ENCODE peak calls at places on chromosomes 13 and 19, in eight cellular contexts. One of them, this sample, is unnamed.

GRCh38 chr13:63345835-63346234 is 1930.2 kb upstream of the PCDH20 start:
- DNase-seq in activated naive CD4-positive, alpha-beta T cell treated with Interleukin-2 at 50 U/mL for 16 hours: no peak
- DNase-seq in prostate gland: no peak
- DNase-seq in ELR: no peak
- DNase-seq in foreskin fibroblast: no peak
- DNase-seq in LHCN-M2: no peak
- DNase-seq in NB4: no peak
- DNase-seq in NCI-H2171 treated with DMSO at 0.1 percent for 48 hours: no peak
- DNase-seq in this sample: no peak

GRCh38 chr13:72536668-72537399 is 190.6 kb downstream of the MZT1 start:
- DNase-seq in NCI-H2171 treated with DMSO at 0.1 percent for 48 hours: no peak
- DNase-seq in activated naive CD4-positive, alpha-beta T cell treated with Interleukin-2 at 50 U/mL for 16 hours: no peak
- DNase-seq in NB4: no peak
- DNase-seq in foreskin fibroblast: no peak
- DNase-seq in LHCN-M2: no peak
- DNase-seq in ELR: no peak
- DNase-seq in prostate gland: peak
- DNase-seq in this sample: no peak

GRCh38 chr13:50589139-50589538 is 254.4 kb downstream of the DLEU7 start:
- DNase-seq in prostate gland: no peak
- DNase-seq in activated naive CD4-positive, alpha-beta T cell treated with Interleukin-2 at 50 U/mL for 16 hours: no peak
- DNase-seq in ELR: peak
- DNase-seq in NCI-H2171 treated with DMSO at 0.1 percent for 48 hours: no peak
- DNase-seq in foreskin fibroblast: peak
- DNase-seq in LHCN-M2: peak
- DNase-seq in NB4: peak
- DNase-seq in this sample: peak

GRCh38 chr19:55373993-55374757 is 2.5 kb upstream of the TMEM190 start:
- DNase-seq in LHCN-M2: no peak
- DNase-seq in NB4: no peak
- DNase-seq in prostate gland: no peak
- DNase-seq in ELR: peak
- DNase-seq in foreskin fibroblast: no peak
- DNase-seq in NCI-H2171 treated with DMSO at 0.1 percent for 48 hours: no peak
- DNase-seq in activated naive CD4-positive, alpha-beta T cell treated with Interleukin-2 at 50 U/mL for 16 hours: no peak
- DNase-seq in this sample: peak

GRCh38 chr19:7748756-7749155 is 1.4 kb upstream of the CD209 start:
- DNase-seq in ELR: peak
- DNase-seq in NB4: peak
- DNase-seq in prostate gland: no peak
- DNase-seq in NCI-H2171 treated with DMSO at 0.1 percent for 48 hours: peak
- DNase-seq in activated naive CD4-positive, alpha-beta T cell treated with Interleukin-2 at 50 U/mL for 16 hours: no peak
- DNase-seq in LHCN-M2: peak
- DNase-seq in foreskin fibroblast: no peak
- DNase-seq in this sample: peak

GRCh38 chr13:102693781-102694180 is 1.1 kb downstream of the METTL21C start:
- DNase-seq in NB4: no peak
- DNase-seq in NCI-H2171 treated with DMSO at 0.1 percent for 48 hours: no peak
- DNase-seq in activated naive CD4-positive, alpha-beta T cell treated with Interleukin-2 at 50 U/mL for 16 hours: no peak
- DNase-seq in ELR: no peak
- DNase-seq in foreskin fibroblast: no peak
- DNase-seq in prostate gland: no peak
- DNase-seq in LHCN-M2: peak
- DNase-seq in this sample: peak

GRCh38 chr19:31317542-31317941 is 31.7 kb downstream of the TSHZ3 start:
- DNase-seq in foreskin fibroblast: no peak
- DNase-seq in activated naive CD4-positive, alpha-beta T cell treated with Interleukin-2 at 50 U/mL for 16 hours: no peak
- DNase-seq in ELR: no peak
- DNase-seq in NB4: no peak
- DNase-seq in prostate gland: no peak
- DNase-seq in NCI-H2171 treated with DMSO at 0.1 percent for 48 hours: no peak
- DNase-seq in LHCN-M2: peak
- DNase-seq in this sample: no peak

GRCh38 chr13:38697628-38698333 is 10.9 kb downstream of the FREM2 start:
- DNase-seq in LHCN-M2: no peak
- DNase-seq in foreskin fibroblast: no peak
- DNase-seq in NB4: peak
- DNase-seq in activated naive CD4-positive, alpha-beta T cell treated with Interleukin-2 at 50 U/mL for 16 hours: no peak
- DNase-seq in NCI-H2171 treated with DMSO at 0.1 percent for 48 hours: no peak
- DNase-seq in ELR: peak
- DNase-seq in prostate gland: no peak
- DNase-seq in this sample: no peak

GRCh38 chr13:113788413-113789135 is 29.5 kb downstream of the TMEM255B start:
- DNase-seq in activated naive CD4-positive, alpha-beta T cell treated with Interleukin-2 at 50 U/mL for 16 hours: no peak
- DNase-seq in prostate gland: no peak
- DNase-seq in NCI-H2171 treated with DMSO at 0.1 percent for 48 hours: no peak
- DNase-seq in ELR: no peak
- DNase-seq in LHCN-M2: no peak
- DNase-seq in foreskin fibroblast: no peak
- DNase-seq in NB4: no peak
- DNase-seq in this sample: no peak

GRCh38 chr19:34766386-34766785 is 6.6 kb downstream of the ZNF599 start:
- DNase-seq in activated naive CD4-positive, alpha-beta T cell treated with Interleukin-2 at 50 U/mL for 16 hours: no peak
- DNase-seq in prostate gland: no peak
- DNase-seq in foreskin fibroblast: peak
- DNase-seq in LHCN-M2: no peak
- DNase-seq in NCI-H2171 treated with DMSO at 0.1 percent for 48 hours: no peak
- DNase-seq in ELR: peak
- DNase-seq in NB4: no peak
- DNase-seq in this sample: peak

GRCh38 chr19:42219812-42220750 is at the start of gene ZNF526:
- DNase-seq in LHCN-M2: peak
- DNase-seq in activated naive CD4-positive, alpha-beta T cell treated with Interleukin-2 at 50 U/mL for 16 hours: peak
- DNase-seq in prostate gland: peak
- DNase-seq in NCI-H2171 treated with DMSO at 0.1 percent for 48 hours: peak
- DNase-seq in foreskin fibroblast: peak
- DNase-seq in ELR: peak
- DNase-seq in NB4: peak
- DNase-seq in this sample: peak